ENCODE peak calls at places on chromosomes 13 and 19, in nine cellular contexts. W is GM23248; J is activated T-helper 1 cell treated with anti-CD3 and anti-CD28 coated beads, Interleukin-2, amount 50 U/mL, for 16 hours; N is CD4-positive, alpha-beta T cell; X is HuH-7.5; Z is fibroblast of pulmonary artery; L is AG04449; T is cortex of kidney; U is BJ. C is an unnamed sample.

GRCh38 chr13:69264362-69265334 is 843.0 kb upstream of the ATXN8OS start:
- DNase-seq in J (no peak), U (no peak), N (no peak), L (no peak), W (no peak), T (no peak), X (no peak), Z (no peak), C (no peak)

GRCh38 chr19:35051796-35052195 is 10.3 kb downstream of the HPN start:
- DNase-seq in Z (no peak), T (no peak), X (no peak), J (no peak), W (no peak), N (no peak), L (no peak), U (no peak), C (no peak)

GRCh38 chr13:24127116-24127631 is 33.3 kb upstream of the SPATA13 start:
- DNase-seq in U (no peak), Z (no peak), X (peak), L (no peak), W (peak), T (no peak), N (no peak), J (no peak), C (no peak)

GRCh38 chr13:20159646-20160345 is 1.1 kb downstream of the GJA3 start:
- DNase-seq in T (no peak), X (no peak), W (peak), N (no peak), Z (peak), U (no peak), L (no peak), J (no peak), C (no peak)

GRCh38 chr19:40006273-40006691 is 9.4 kb downstream of the ZNF546 start:
- DNase-seq in W (peak), L (peak), T (no peak), U (no peak), X (no peak), N (no peak), Z (peak), J (no peak), C (peak)

GRCh38 chr19:13834308-13834790 is 39.1 kb downstream of the ZSWIM4 start:
- DNase-seq in L (no peak), J (no peak), U (no peak), X (no peak), Z (no peak), N (no peak), T (no peak), W (peak), C (peak)

GRCh38 chr13:64688893-64689677 is 2541.1 kb downstream of the PCDH9 start:
- DNase-seq in J (no peak), N (no peak), W (peak), U (peak), X (no peak), L (peak), T (no peak), Z (peak), C (no peak)

GRCh38 chr13:66689037-66689619 is 541.0 kb downstream of the PCDH9 start:
- DNase-seq in Z (peak), J (no peak), L (no peak), U (no peak), T (no peak), X (no peak), W (no peak), N (no peak), C (no peak)

GRCh38 chr13:74073231-74073630 is 61.0 kb downstream of the KLF12 start:
- DNase-seq in X (no peak), L (no peak), J (no peak), T (no peak), N (no peak), U (no peak), Z (no peak), W (no peak), C (no peak)

GRCh38 chr19:42185281-42185680 is 32.2 kb downstream of the DEDD2 start:
- DNase-seq in T (no peak), U (no peak), X (no peak), J (no peak), W (peak), Z (peak), N (no peak), L (no peak), C (peak)

GRCh38 chr19:13215572-13216380 is 65.6 kb downstream of the IER2 start:
- DNase-seq in Z (peak), W (peak), J (no peak), N (no peak), T (no peak), X (no peak), L (no peak), U (no peak), C (peak)

GRCh38 chr13:112974676-112975075 is 5.7 kb downstream of the MCF2L start:
- DNase-seq in Z (no peak), J (no peak), T (no peak), W (peak), X (no peak), L (no peak), N (no peak), U (no peak), C (no peak)

GRCh38 chr19:38383184-38383583 is 4.7 kb downstream of the GGN start:
- DNase-seq in W (no peak), J (no peak), Z (no peak), N (no peak), U (no peak), T (no peak), L (no peak), X (no peak), C (no peak)

GRCh38 chr13:76009491-76009890 is 373.4 kb downstream of the LMO7 start:
- DNase-seq in X (no peak), J (no peak), W (no peak), T (no peak), N (no peak), U (no peak), L (no peak), Z (peak), C (peak)

GRCh38 chr19:42576241-42576640 is 18.5 kb downstream of the CEACAM8 start:
- DNase-seq in L (no peak), X (no peak), J (no peak), W (no peak), T (no peak), U (no peak), N (no peak), Z (no peak), C (no peak)

GRCh38 chr13:20403826-20404225 is 121.8 kb downstream of the CRYL1 start:
- DNase-seq in N (no peak), L (no peak), W (no peak), U (no peak), X (no peak), T (no peak), Z (no peak), J (no peak), C (no peak)

GRCh38 chr13:31032574-31033095 is 100.2 kb downstream of the TEX26 start:
- DNase-seq in N (no peak), Z (no peak), J (no peak), L (no peak), U (no peak), W (peak), X (no peak), T (no peak), C (peak)

GRCh38 chr13:110590577-110590976 is 24.8 kb upstream of the NAXD start:
- DNase-seq in N (no peak), Z (no peak), W (no peak), T (no peak), J (no peak), X (no peak), L (no peak), U (no peak), C (peak)

GRCh38 chr13:46983881-46984280 is 87.0 kb upstream of the HTR2A start:
- DNase-seq in T (no peak), N (no peak), L (no peak), Z (peak), J (no peak), W (peak), X (no peak), U (no peak), C (peak)

GRCh38 chr13:109672545-109672944 is 113.8 kb downstream of the IRS2 start:
- DNase-seq in J (no peak), T (no peak), W (no peak), X (no peak), L (peak), U (peak), N (no peak), Z (no peak), C (peak)

GRCh38 chr19:9885077-9885552 is 50.0 kb downstream of the PIN1 start:
- DNase-seq in J (no peak), U (no peak), T (no peak), L (no peak), W (peak), Z (peak), X (no peak), N (no peak), C (peak)

GRCh38 chr19:6047741-6048231 is 62.5 kb downstream of the RFX2 start:
- DNase-seq in L (no peak), T (no peak), Z (peak), X (peak), U (no peak), J (no peak), N (no peak), W (peak), C (peak)

GRCh38 chr13:65677906-65678305 is 1552.2 kb downstream of the PCDH9 start:
- DNase-seq in X (no peak), J (no peak), Z (peak), N (no peak), T (no peak), U (no peak), L (no peak), W (no peak), C (no peak)

GRCh38 chr13:84400711-84401110 is 518.4 kb upstream of the SLITRK1 start:
- DNase-seq in U (peak), J (no peak), X (no peak), N (no peak), W (peak), L (peak), Z (peak), T (no peak), C (peak)

GRCh38 chr13:26719356-26719945 is 41.1 kb downstream of the GPR12 start:
- DNase-seq in J (no peak), L (no peak), Z (no peak), N (no peak), X (no peak), W (peak), T (no peak), U (no peak), C (peak)

GRCh38 chr19:1173160-1173844 is 766 bp downstream of the SBNO2 start:
- DNase-seq in U (no peak), T (no peak), J (no peak), Z (peak), X (no peak), N (no peak), L (no peak), W (peak), C (no peak)

GRCh38 chr13:108269601-108270328 is at the start of gene TNFSF13B:
- DNase-seq in W (peak), L (no peak), Z (peak), T (no peak), J (peak), X (no peak), N (peak), U (peak), C (peak)

GRCh38 chr19:44512326-44513298 is 12.3 kb upstream of the ZNF180 start:
- DNase-seq in Z (peak), N (no peak), W (peak), L (no peak), X (peak), J (no peak), U (no peak), T (no peak), C (peak)

GRCh38 chr19:37007587-37008220 is 70.5 kb upstream of the ZNF420 start:
- DNase-seq in T (no peak), Z (peak), N (no peak), X (no peak), W (peak), J (peak), U (no peak), L (no peak), C (no peak)

C was measured in M059J.